ENCODE peak calls at places on chromosomes 5 and 9, in eight cellular contexts. D, K, T, C, X, N, O and R are unnamed samples.

GRCh38 chr5:134139377-134139851 is 24.9 kb downstream of the TCF7 start:
- DNase-seq in O (no peak), C (no peak), X (no peak), K (no peak), N (no peak), T (no peak), D (no peak), R (peak)

GRCh38 chr9:129316281-129317030 is 138.4 kb upstream of the IER5L start:
- DNase-seq in D (no peak), N (peak), O (no peak), C (no peak), T (no peak), X (no peak), K (no peak), R (no peak)

GRCh38 chr9:102434545-102434944 is 560.6 kb upstream of the CYLC2 start:
- DNase-seq in C (no peak), X (no peak), N (no peak), D (no peak), T (no peak), K (no peak), O (no peak), R (no peak)

GRCh38 chr5:139762624-139763170 is 32.9 kb upstream of the PSD2 start:
- DNase-seq in K (no peak), O (no peak), T (no peak), N (no peak), C (no peak), X (no peak), D (no peak), R (no peak)

GRCh38 chr9:77014597-77015263 is 4.7 kb upstream of the FOXB2 start:
- DNase-seq in T (no peak), O (no peak), X (no peak), C (no peak), N (no peak), K (no peak), D (no peak), R (no peak)

GRCh38 chr9:129464972-129465833 is 155.7 kb downstream of the C9orf50 start:
- DNase-seq in X (no peak), C (no peak), N (peak), O (no peak), D (no peak), K (no peak), T (no peak), R (no peak)

GRCh38 chr9:19049872-19050636 is 827 bp downstream of the RRAGA start:
- DNase-seq in C (no peak), O (no peak), N (no peak), D (peak), T (no peak), K (no peak), X (peak), R (peak)

GRCh38 chr5:1155191-1156032 is 43.5 kb upstream of the SLC12A7 start:
- DNase-seq in K (no peak), T (no peak), D (no peak), N (no peak), C (no peak), X (no peak), O (no peak), R (no peak)

GRCh38 chr9:22454021-22454420 is 7.4 kb downstream of the DMRTA1 start:
- DNase-seq in X (no peak), D (no peak), C (no peak), K (no peak), T (no peak), N (no peak), O (no peak), R (no peak)

GRCh38 chr9:127973169-127974001 is 7.4 kb downstream of the EEIG1 start:
- DNase-seq in N (no peak), K (no peak), C (peak), T (no peak), D (no peak), O (peak), X (peak), R (no peak)

GRCh38 chr5:159022178-159022556 is 77.5 kb downstream of the EBF1 start:
- DNase-seq in N (peak), O (no peak), D (no peak), X (no peak), T (no peak), K (peak), C (no peak), R (no peak)

GRCh38 chr5:79560774-79561524 is 47.0 kb upstream of the HOMER1 start:
- DNase-seq in O (no peak), N (no peak), K (no peak), T (no peak), C (no peak), D (no peak), X (no peak), R (no peak)

GRCh38 chr9:36738318-36738975 is 165.8 kb downstream of the MELK start:
- DNase-seq in N (no peak), T (peak), O (no peak), D (no peak), C (no peak), X (no peak), K (no peak), R (no peak)

GRCh38 chr5:77374686-77375085 is 117.4 kb downstream of the WDR41 start:
- DNase-seq in K (no peak), N (no peak), O (no peak), C (no peak), D (no peak), X (no peak), T (no peak), R (no peak)

GRCh38 chr5:149837680-149838269 is 106.8 kb downstream of the PDE6A start:
- DNase-seq in K (no peak), N (no peak), D (peak), C (peak), T (peak), O (no peak), X (peak), R (no peak)

GRCh38 chr5:177553671-177554429 is 513 bp downstream of the FAM193B start:
- DNase-seq in N (peak), O (no peak), K (peak), X (peak), T (no peak), C (peak), D (no peak), R (peak)
- TF ChIP-seq POLR2A in N (no peak), O (no peak), K (no peak), X (no peak), T (no peak), C (peak), D (no peak), R (no peak)

DNA sequence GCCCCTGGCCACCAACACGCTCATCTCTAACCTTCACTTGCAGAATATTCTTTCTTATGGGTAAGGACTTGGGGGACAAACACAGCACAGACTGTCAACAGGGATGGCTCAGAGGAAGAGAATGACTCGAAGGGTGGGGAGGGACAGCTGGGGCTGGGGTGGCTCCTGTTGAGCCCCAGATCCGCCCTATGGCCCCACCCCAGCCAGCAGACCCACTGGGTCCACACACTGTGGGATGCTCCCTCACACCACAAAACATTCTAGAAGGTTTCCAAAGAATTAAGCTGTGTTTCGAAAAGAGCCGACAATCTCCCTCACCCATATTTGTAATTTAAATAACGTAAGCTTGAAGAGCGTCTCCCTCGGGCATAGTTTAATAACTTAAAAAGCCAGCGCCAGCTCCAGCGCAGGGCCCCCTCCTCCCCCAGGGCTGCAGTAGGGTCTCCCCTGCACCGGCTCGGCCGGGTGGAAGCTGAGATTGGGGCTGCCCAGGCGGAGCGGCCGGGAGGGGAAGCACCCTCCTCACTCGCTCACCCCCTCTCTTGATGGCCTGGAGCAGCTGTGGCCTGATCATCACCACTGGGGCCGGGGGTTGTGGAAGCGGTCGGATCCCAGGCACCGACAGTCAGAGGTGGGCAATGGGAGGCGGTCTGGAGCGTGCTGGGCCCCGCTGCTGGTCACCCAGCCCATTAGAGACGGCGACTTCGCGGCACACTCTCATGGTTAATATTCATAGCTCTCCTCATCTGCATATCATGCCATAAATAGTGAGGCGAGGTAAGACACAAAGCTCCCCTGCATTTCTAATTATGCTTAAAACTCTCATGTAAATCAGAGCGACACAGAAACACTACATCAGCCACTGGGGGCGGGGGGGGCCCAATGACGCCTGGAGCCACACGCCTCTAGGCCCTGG is 37.6 kb downstream of the NACC2 start:
- DNase-seq in D (no peak), N (no peak), C (no peak), T (no peak), O (no peak), X (no peak), K (no peak), R (peak)
- TF ChIP-seq CTCF in D (no peak), N (no peak), C (no peak), T (no peak), O (no peak), X (no peak), K (no peak), R (no peak)

DNA sequence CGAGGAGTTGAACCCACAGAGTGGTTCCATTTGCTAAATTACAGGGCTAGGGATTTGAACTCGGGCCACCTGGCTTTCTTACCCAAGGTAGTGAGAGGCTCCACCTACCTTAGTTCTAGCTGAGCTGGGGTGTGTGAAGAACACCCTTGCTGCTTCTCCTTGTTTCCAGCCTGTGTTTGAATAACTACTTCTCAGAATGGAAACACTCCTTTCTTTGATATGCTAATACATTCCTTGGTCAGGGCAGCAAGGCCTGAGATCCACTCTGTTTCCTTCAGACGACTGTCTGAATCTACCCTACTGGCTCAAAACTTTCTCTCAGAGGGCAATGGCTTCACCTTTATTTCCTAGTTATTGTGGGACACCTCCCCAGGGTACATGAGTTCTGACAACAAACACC is 4.2 kb upstream of the ATP6V1G1 start:
- DNase-seq in D (no peak), T (no peak), C (no peak), X (no peak), N (no peak), K (no peak), O (no peak), R (no peak)
- H3K4me3 ChIP-seq in D (no peak), T (no peak), C (no peak), X (no peak), N (no peak), K (no peak), O (no peak), R (no peak)

DNA sequence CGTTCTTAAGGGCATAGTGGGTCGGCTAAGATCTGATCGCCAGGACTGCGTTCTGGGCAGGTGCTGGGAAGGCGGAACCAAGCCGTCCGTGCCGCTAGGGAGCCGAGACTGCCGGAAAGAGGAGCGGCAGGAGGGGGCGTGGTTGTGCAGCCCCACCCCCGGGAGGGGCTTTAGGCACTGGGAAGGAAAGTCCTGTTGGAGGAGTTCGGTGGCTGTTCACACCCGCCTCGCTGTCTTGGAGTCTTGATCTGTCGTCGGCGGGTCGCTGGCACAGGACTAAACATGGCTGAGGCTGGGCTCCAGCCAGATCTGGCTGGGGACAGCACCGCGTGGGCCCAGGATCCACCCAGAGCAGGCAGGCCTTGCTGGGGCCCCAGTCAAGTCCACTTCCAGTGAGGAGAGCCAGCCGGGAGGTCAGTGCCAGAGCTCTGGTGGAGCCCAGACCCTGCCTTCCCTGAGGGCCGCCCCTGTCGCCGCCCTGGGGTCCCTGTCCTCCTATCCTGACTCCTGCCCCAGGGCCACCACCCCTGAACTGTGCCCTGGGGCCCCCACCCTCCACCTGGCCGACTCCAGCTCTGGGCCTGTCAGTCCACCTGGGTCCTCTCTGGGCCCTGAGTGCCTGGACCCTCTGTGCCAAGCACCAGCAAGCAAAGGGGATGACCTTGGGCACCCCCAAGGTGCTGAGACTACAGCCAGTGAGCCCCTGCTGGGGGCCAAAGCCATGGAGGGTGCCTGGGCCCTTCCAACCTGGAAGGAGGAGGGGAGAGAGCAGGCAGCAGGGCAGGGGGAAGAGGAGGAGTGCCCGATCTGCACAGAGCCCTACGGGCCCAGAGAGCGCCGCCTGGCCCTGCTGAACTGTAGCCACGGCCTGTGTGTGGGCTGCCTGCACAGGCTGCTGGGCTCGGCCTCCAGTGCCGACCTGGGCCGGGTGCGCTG is 4.5 kb downstream of the RNF208 start:
- DNase-seq in X (peak), N (peak), T (no peak), D (peak), O (no peak), C (peak), K (peak), R (peak)
- TF ChIP-seq POLR2A in X (peak), N (no peak), T (no peak), D (peak), O (no peak), C (peak), K (no peak), R (no peak)